ENCODE peak calls at places on chromosomes 6 and 20, in seven cellular contexts. B is kidney epithelial cell; E is CD8-positive, alpha-beta T cell; R is AG10803; W is WTC11; U is activated CD4-positive, alpha-beta memory T cell treated with anti-CD3 and anti-CD28 coated beads for 36 hours; A is T-helper 1 cell. J is an unnamed sample.

GRCh38 chr6:110352603-110353303 is 5.4 kb downstream of the METTL24 start:
- DNase-seq in B (no peak), E (no peak), R (peak; percentile 26), W (no peak), U (no peak), A (no peak), J (no peak)

GRCh38 chr6:27096834-27097511 is 150.5 kb upstream of the PRSS16 start:
- DNase-seq in B (no peak), E (peak; percentile 14), R (peak; percentile 55), W (peak; percentile 74), U (peak; percentile 51), A (no peak), J (no peak)

GRCh38 chr6:30862156-30862875 is 22.0 kb upstream of the DDR1 start:
- DNase-seq in B (no peak), E (no peak), R (peak; percentile 40), W (no peak), U (no peak), A (no peak), J (peak; percentile 86)

GRCh38 chr20:61308171-61308795 is 56.2 kb downstream of the CDH4 start:
- DNase-seq in B (no peak), E (no peak), R (no peak), W (no peak), U (no peak), A (no peak), J (no peak)

GRCh38 chr6:74597266-74597665 is 608.6 kb downstream of the COL12A1 start:
- DNase-seq in B (no peak), E (no peak), R (peak; percentile 80), W (no peak), U (no peak), A (no peak), J (peak; percentile 60)

GRCh38 chr20:25051386-25052155 is 6.4 kb downstream of the ACSS1 start:
- DNase-seq in B (no peak), E (no peak), R (no peak), W (peak; percentile 3), U (peak; percentile 3), A (no peak), J (no peak)

GRCh38 chr6:105263685-105264298 is 84.0 kb upstream of the POPDC3 start:
- DNase-seq in B (no peak), E (no peak), R (no peak), W (no peak), U (no peak), A (no peak), J (no peak)

GRCh38 chr6:137216106-137216505 is 3.1 kb downstream of the IFNGR1 start:
- DNase-seq in B (no peak), E (no peak), R (no peak), W (no peak), U (no peak), A (no peak), J (no peak)

GRCh38 chr6:15616266-15616665 is 46.6 kb downstream of the DTNBP1 start:
- DNase-seq in B (no peak), E (no peak), R (no peak), W (no peak), U (no peak), A (no peak), J (no peak)

GRCh38 chr6:160069050-160069454 is 52.6 kb upstream of the SLC22A1 start:
- DNase-seq in B (no peak), E (peak; percentile 25), R (no peak), W (no peak), U (peak; percentile 37), A (no peak), J (no peak)

GRCh38 chr20:9514461-9515210 is at the start of gene LAMP5:
- DNase-seq in B (no peak), E (no peak), R (peak; percentile 11), W (peak; percentile 82), U (no peak), A (no peak), J (no peak)

GRCh38 chr6:48474764-48475674 is 364.0 kb upstream of the PTCHD4 start:
- DNase-seq in B (no peak), E (no peak), R (no peak), W (no peak), U (no peak), A (no peak), J (no peak)

GRCh38 chr6:47680724-47681123 is 17.7 kb upstream of the ADGRF4 start:
- DNase-seq in B (no peak), E (no peak), R (no peak), W (no peak), U (no peak), A (no peak), J (no peak)

GRCh38 chr20:62176866-62177265 is 6.0 kb upstream of the MTG2 start:
- DNase-seq in B (no peak), E (no peak), R (no peak), W (no peak), U (no peak), A (no peak), J (no peak)

GRCh38 chr6:149749594-149750135 is at the start of gene PCMT1:
- DNase-seq in B (peak; percentile 65), E (peak; percentile 89), R (peak; percentile 93), W (peak; percentile 84), U (peak; percentile 94), A (peak; percentile 92), J (no peak)

GRCh38 chr6:139743629-139744028 is 369.2 kb upstream of the CITED2 start:
- DNase-seq in B (peak; percentile 91), E (no peak), R (peak; percentile 97), W (no peak), U (no peak), A (no peak), J (peak; percentile 90)

GRCh38 chr20:5448449-5449118 is 131.8 kb upstream of the PROKR2 start:
- DNase-seq in B (no peak), E (peak; percentile 49), R (peak; percentile 27), W (peak; percentile 82), U (peak; percentile 64), A (no peak), J (peak; percentile 44)

GRCh38 chr6:5333653-5334052 is 72.3 kb downstream of the FARS2 start:
- DNase-seq in B (no peak), E (no peak), R (peak; percentile 69), W (no peak), U (no peak), A (no peak), J (peak; percentile 62)

GRCh38 chr6:16056263-16056870 is 72.5 kb upstream of the MYLIP start:
- DNase-seq in B (no peak), E (no peak), R (peak; percentile 12), W (no peak), U (no peak), A (no peak), J (no peak)

GRCh38 chr6:42503894-42504293 is 52.2 kb upstream of the TRERF1 start:
- DNase-seq in B (no peak), E (no peak), R (no peak), W (no peak), U (no peak), A (no peak), J (no peak)

GRCh38 chr20:24653306-24653705 is 183.9 kb downstream of the SYNDIG1 start:
- DNase-seq in B (no peak), E (no peak), R (peak; percentile 32), W (no peak), U (no peak), A (no peak), J (no peak)

GRCh38 chr6:162922816-162923215 is 195.0 kb downstream of the PACRG start:
- DNase-seq in B (no peak), E (no peak), R (no peak), W (no peak), U (no peak), A (no peak), J (no peak)

GRCh38 chr6:46583081-46583480 is 69.5 kb downstream of the CYP39A1 start:
- DNase-seq in B (no peak), E (no peak), R (no peak), W (no peak), U (no peak), A (no peak), J (no peak)

GRCh38 chr20:7571521-7572065 is 368.7 kb downstream of the HAO1 start:
- DNase-seq in B (no peak), E (no peak), R (peak; percentile 74), W (no peak), U (no peak), A (no peak), J (no peak)

GRCh38 chr6:22451960-22452359 is 117.4 kb upstream of the HDGFL1 start:
- DNase-seq in B (no peak), E (no peak), R (peak; percentile 43), W (no peak), U (no peak), A (no peak), J (no peak)

GRCh38 chr6:8539446-8539845 is 104.1 kb upstream of the SLC35B3 start:
- DNase-seq in B (no peak), E (no peak), R (peak; percentile 2), W (no peak), U (no peak), A (no peak), J (peak; percentile 1)

GRCh38 chr6:109454483-109455160 is 950 bp downstream of the MICAL1 start:
- DNase-seq in B (no peak), E (peak; percentile 82), R (no peak), W (no peak), U (peak; percentile 83), A (peak; percentile 67), J (no peak)

GRCh38 chr6:148819852-148820251 is 73.0 kb downstream of the UST start:
- DNase-seq in B (no peak), E (no peak), R (no peak), W (no peak), U (no peak), A (no peak), J (no peak)

GRCh38 chr6:89243331-89243629 is 26.1 kb upstream of the GABRR1 start:
- DNase-seq in B (no peak), E (no peak), R (peak; percentile 50), W (no peak), U (no peak), A (no peak), J (no peak)

GRCh38 chr6:142333431-142333830 is 31.6 kb downstream of the ADGRG6 start:
- DNase-seq in B (no peak), E (no peak), R (no peak), W (no peak), U (no peak), A (no peak), J (no peak)

GRCh38 chr6:137309078-137309762 is 90.0 kb upstream of the IFNGR1 start:
- DNase-seq in B (peak; percentile 69), E (no peak), R (peak; percentile 61), W (peak; percentile 33), U (no peak), A (peak; percentile 4), J (no peak)

GRCh38 chr20:20814685-20815084 is 102.2 kb upstream of the RALGAPA2 start:
- DNase-seq in B (no peak), E (no peak), R (no peak), W (peak; percentile 69), U (no peak), A (no peak), J (no peak)

GRCh38 chr6:40906759-40907158 is 132.3 kb downstream of the UNC5CL start:
- DNase-seq in B (peak; percentile 37), E (no peak), R (peak; percentile 33), W (no peak), U (no peak), A (no peak), J (peak; percentile 79)

GRCh38 chr6:66435321-66435720 is 728.3 kb upstream of the EYS start:
- DNase-seq in B (no peak), E (no peak), R (no peak), W (no peak), U (no peak), A (no peak), J (no peak)

GRCh38 chr20:43022568-43022967 is 167.1 kb downstream of the PTPRT start:
- DNase-seq in B (no peak), E (no peak), R (no peak), W (no peak), U (no peak), A (no peak), J (no peak)

J was measured in dermis microvascular lymphatic vessel endothelial cell.